ENCODE peak calls at places on chromosome 19, in five cellular contexts. One of them, this sample, is unnamed.

GRCh38 chr19:56139847-56140582 is 1.1 kb upstream of the ZNF444 start:
- DNase-seq in NCI-H1092 treated with DMSO at 0.1 percent for 48 hours: no peak
- DNase-seq in NAMALWA: no peak
- DNase-seq in CD8-positive, alpha-beta memory T cell: no peak
- DNase-seq in effector memory CD8-positive, alpha-beta T cell: no peak
- DNase-seq in this sample: no peak

GRCh38 chr19:28710278-28710677 is 502.7 kb downstream of the UQCRFS1 start:
- DNase-seq in NCI-H1092 treated with DMSO at 0.1 percent for 48 hours: peak; percentile 63
- DNase-seq in effector memory CD8-positive, alpha-beta T cell: no peak
- DNase-seq in CD8-positive, alpha-beta memory T cell: no peak
- DNase-seq in NAMALWA: peak; percentile 85
- DNase-seq in this sample: no peak

GRCh38 chr19:35288331-35288730 is 3.6 kb upstream of the MAG start:
- DNase-seq in CD8-positive, alpha-beta memory T cell: no peak
- DNase-seq in NAMALWA: no peak
- DNase-seq in NCI-H1092 treated with DMSO at 0.1 percent for 48 hours: no peak
- DNase-seq in effector memory CD8-positive, alpha-beta T cell: no peak
- DNase-seq in this sample: no peak

GRCh38 chr19:51971624-51972023 is 15.0 kb downstream of the ZNF350 start:
- DNase-seq in NAMALWA: peak; percentile 8
- DNase-seq in NCI-H1092 treated with DMSO at 0.1 percent for 48 hours: no peak
- DNase-seq in effector memory CD8-positive, alpha-beta T cell: peak; percentile 9
- DNase-seq in CD8-positive, alpha-beta memory T cell: no peak
- DNase-seq in this sample: no peak

GRCh38 chr19:16141043-16141442 is 2.4 kb upstream of the HSH2D start:
- DNase-seq in NCI-H1092 treated with DMSO at 0.1 percent for 48 hours: no peak
- DNase-seq in NAMALWA: peak; percentile 93
- DNase-seq in effector memory CD8-positive, alpha-beta T cell: peak; percentile 25
- DNase-seq in CD8-positive, alpha-beta memory T cell: no peak
- DNase-seq in this sample: no peak

GRCh38 chr19:6707658-6708018 is 12.8 kb downstream of the C3 start:
- DNase-seq in CD8-positive, alpha-beta memory T cell: no peak
- DNase-seq in NAMALWA: no peak
- DNase-seq in NCI-H1092 treated with DMSO at 0.1 percent for 48 hours: no peak
- DNase-seq in effector memory CD8-positive, alpha-beta T cell: no peak
- DNase-seq in this sample: peak; percentile 45

GRCh38 chr19:18364826-18365528 is 21.0 kb upstream of the GDF15 start:
- DNase-seq in NAMALWA: peak; percentile 43
- DNase-seq in effector memory CD8-positive, alpha-beta T cell: no peak
- DNase-seq in CD8-positive, alpha-beta memory T cell: no peak
- DNase-seq in NCI-H1092 treated with DMSO at 0.1 percent for 48 hours: no peak
- DNase-seq in this sample: no peak

GRCh38 chr19:49475995-49476880 is 2.2 kb downstream of the FLT3LG start:
- DNase-seq in effector memory CD8-positive, alpha-beta T cell: no peak
- DNase-seq in CD8-positive, alpha-beta memory T cell: no peak
- DNase-seq in NCI-H1092 treated with DMSO at 0.1 percent for 48 hours: no peak
- DNase-seq in NAMALWA: peak; percentile 81
- DNase-seq in this sample: peak; percentile 62

GRCh38 chr19:46537136-46538097 is 41.8 kb upstream of the PNMA8B start:
- DNase-seq in effector memory CD8-positive, alpha-beta T cell: peak; percentile 51
- DNase-seq in CD8-positive, alpha-beta memory T cell: peak; percentile 52
- DNase-seq in NCI-H1092 treated with DMSO at 0.1 percent for 48 hours: peak; percentile 6
- DNase-seq in NAMALWA: peak; percentile 62
- DNase-seq in this sample: peak; percentile 73

GRCh38 chr19:21151460-21151859 is 9.6 kb downstream of the ZNF431 start:
- DNase-seq in CD8-positive, alpha-beta memory T cell: no peak
- DNase-seq in effector memory CD8-positive, alpha-beta T cell: no peak
- DNase-seq in NCI-H1092 treated with DMSO at 0.1 percent for 48 hours: no peak
- DNase-seq in NAMALWA: no peak
- DNase-seq in this sample: no peak

GRCh38 chr19:5703819-5704818 is 14.0 kb downstream of the RPL36 start:
- DNase-seq in CD8-positive, alpha-beta memory T cell: no peak
- DNase-seq in NAMALWA: no peak
- DNase-seq in NCI-H1092 treated with DMSO at 0.1 percent for 48 hours: no peak
- DNase-seq in effector memory CD8-positive, alpha-beta T cell: no peak
- DNase-seq in this sample: no peak

GRCh38 chr19:8515317-8515716 is 1.4 kb upstream of the ZNF414 start:
- DNase-seq in NCI-H1092 treated with DMSO at 0.1 percent for 48 hours: no peak
- DNase-seq in CD8-positive, alpha-beta memory T cell: no peak
- DNase-seq in effector memory CD8-positive, alpha-beta T cell: peak; percentile 59
- DNase-seq in NAMALWA: no peak
- DNase-seq in this sample: peak; percentile 80

GRCh38 chr19:17026041-17026658 is 460 bp downstream of the CPAMD8 start:
- DNase-seq in NAMALWA: no peak
- DNase-seq in CD8-positive, alpha-beta memory T cell: no peak
- DNase-seq in effector memory CD8-positive, alpha-beta T cell: no peak
- DNase-seq in NCI-H1092 treated with DMSO at 0.1 percent for 48 hours: no peak
- DNase-seq in this sample: no peak

GRCh38 chr19:47003611-47003935 is 16.1 kb upstream of the NPAS1 start:
- DNase-seq in CD8-positive, alpha-beta memory T cell: no peak
- DNase-seq in NCI-H1092 treated with DMSO at 0.1 percent for 48 hours: no peak
- DNase-seq in NAMALWA: no peak
- DNase-seq in effector memory CD8-positive, alpha-beta T cell: no peak
- DNase-seq in this sample: no peak

GRCh38 chr19:49335784-49336481 is 727 bp downstream of the CD37 start:
- DNase-seq in NCI-H1092 treated with DMSO at 0.1 percent for 48 hours: no peak
- DNase-seq in effector memory CD8-positive, alpha-beta T cell: no peak
- DNase-seq in NAMALWA: peak; percentile 64
- DNase-seq in CD8-positive, alpha-beta memory T cell: no peak
- DNase-seq in this sample: peak; percentile 65

GRCh38 chr19:43620061-43621001 is 902 bp upstream of the ZNF428 start:
- DNase-seq in effector memory CD8-positive, alpha-beta T cell: peak; percentile 73
- DNase-seq in NAMALWA: no peak
- DNase-seq in CD8-positive, alpha-beta memory T cell: peak; percentile 76
- DNase-seq in NCI-H1092 treated with DMSO at 0.1 percent for 48 hours: no peak
- DNase-seq in this sample: no peak

GRCh38 chr19:794989-795658 is 2.1 kb upstream of the PTBP1 start:
- DNase-seq in NCI-H1092 treated with DMSO at 0.1 percent for 48 hours: no peak
- DNase-seq in CD8-positive, alpha-beta memory T cell: no peak
- DNase-seq in effector memory CD8-positive, alpha-beta T cell: no peak
- DNase-seq in NAMALWA: no peak
- DNase-seq in this sample: no peak

This sample was measured in natural killer cell treated with Interleukin-12 subunit alpha and Interleukin-12 subunit beta and Interleukin-15 and Interleukin-18, amount 100 ng/mL, for 72 hours.